ENCODE peak calls at places on chromosomes 1 and 21, in nine cellular contexts. Y is GM04504; F is hepatocyte; H is HuH-7; R is ascending aorta; V is fibroblast of the aortic adventitia; N is SK-N-SH; B is HL-60; U is CD8-positive, alpha-beta T cell. T is an unnamed sample.

GRCh38 chr1:166673722-166674121 is 165.6 kb upstream of the POGK start:
- DNase-seq in Y (no peak), F (no peak), H (no peak), R (no peak), V (no peak), N (no peak), B (no peak), U (no peak), T (no peak)

GRCh38 chr1:205602118-205602517 is 29.7 kb downstream of the ELK4 start:
- DNase-seq in Y (no peak), F (no peak), H (no peak), R (no peak), V (no peak), N (no peak), B (no peak), U (no peak), T (no peak)

GRCh38 chr1:54805981-54806381 is 4.9 kb upstream of the TTC22 start:
- DNase-seq in Y (no peak), F (no peak), H (no peak), R (peak; percentile 38), V (no peak), N (no peak), B (no peak), U (no peak), T (no peak)

GRCh38 chr21:42731264-42732032 is 78.0 kb downstream of the PDE9A start:
- DNase-seq in Y (no peak), F (peak; percentile 75), H (no peak), R (no peak), V (no peak), N (no peak), B (no peak), U (no peak), T (no peak)

GRCh38 chr1:152167835-152168534 is 9.0 kb upstream of the RPTN start:
- DNase-seq in Y (peak; percentile 86), F (no peak), H (no peak), R (no peak), V (peak; percentile 74), N (no peak), B (peak; percentile 30), U (no peak), T (peak; percentile 94)

GRCh38 chr1:60265560-60266535 is 192.3 kb upstream of the C1orf87 start:
- DNase-seq in Y (no peak), F (no peak), H (peak; percentile 28), R (no peak), V (peak; percentile 59), N (no peak), B (no peak), U (no peak), T (no peak)

GRCh38 chr1:220874201-220874655 is 5.0 kb upstream of the HLX start:
- DNase-seq in Y (no peak), F (peak; percentile 69), H (peak; percentile 73), R (peak; percentile 69), V (peak; percentile 79), N (peak; percentile 75), B (peak; percentile 59), U (no peak), T (peak; percentile 57)

GRCh38 chr1:183215076-183215720 is 29.1 kb downstream of the LAMC2 start:
- DNase-seq in Y (no peak), F (no peak), H (no peak), R (peak; percentile 50), V (no peak), N (no peak), B (no peak), U (no peak), T (no peak)

GRCh38 chr1:32195531-32195930 is 4.9 kb upstream of the CCDC28B start:
- DNase-seq in Y (no peak), F (no peak), H (no peak), R (no peak), V (no peak), N (no peak), B (no peak), U (no peak), T (no peak)

GRCh38 chr1:23330846-23331245 is 13.2 kb downstream of the HNRNPR start:
- DNase-seq in Y (no peak), F (no peak), H (no peak), R (no peak), V (no peak), N (no peak), B (no peak), U (no peak), T (no peak)

GRCh38 chr1:20302093-20302471 is 11.4 kb downstream of the VWA5B1 start:
- DNase-seq in Y (no peak), F (no peak), H (no peak), R (no peak), V (peak; percentile 30), N (no peak), B (no peak), U (no peak), T (no peak)

GRCh38 chr1:240319998-240320397 is 228.3 kb downstream of the FMN2 start:
- DNase-seq in Y (no peak), F (no peak), H (no peak), R (no peak), V (no peak), N (no peak), B (no peak), U (no peak), T (no peak)

GRCh38 chr1:44501022-44501910 is 96.2 kb downstream of the RNF220 start:
- DNase-seq in Y (no peak), F (no peak), H (peak; percentile 27), R (no peak), V (peak; percentile 11), N (no peak), B (no peak), U (no peak), T (no peak)

GRCh38 chr1:18322353-18323032 is 158.2 kb upstream of the KLHDC7A start:
- DNase-seq in Y (no peak), F (peak; percentile 16), H (peak; percentile 36), R (no peak), V (no peak), N (peak; percentile 58), B (no peak), U (no peak), T (no peak)

GRCh38 chr1:73673980-73674379 is 524.0 kb downstream of the LRRIQ3 start:
- DNase-seq in Y (peak; percentile 0), F (no peak), H (no peak), R (no peak), V (no peak), N (no peak), B (no peak), U (no peak), T (no peak)

GRCh38 chr1:26469558-26469957 is 2.7 kb upstream of the HMGN2 start:
- DNase-seq in Y (no peak), F (no peak), H (no peak), R (no peak), V (no peak), N (no peak), B (no peak), U (no peak), T (no peak)

GRCh38 chr21:45364464-45365185 is 40.3 kb upstream of the COL18A1 start:
- DNase-seq in Y (peak; percentile 48), F (no peak), H (no peak), R (peak; percentile 82), V (peak; percentile 91), N (no peak), B (no peak), U (no peak), T (no peak)

GRCh38 chr1:7592120-7592798 is 178.8 kb upstream of the VAMP3 start:
- DNase-seq in Y (no peak), F (no peak), H (no peak), R (peak; percentile 31), V (no peak), N (no peak), B (no peak), U (no peak), T (no peak)

GRCh38 chr1:3349161-3349967 is 105.1 kb upstream of the ARHGEF16 start:
- DNase-seq in Y (no peak), F (peak; percentile 77), H (peak; percentile 96), R (no peak), V (peak; percentile 17), N (no peak), B (no peak), U (no peak), T (no peak)

GRCh38 chr1:39575191-39576015 is 1.2 kb downstream of the PABPC4 start:
- DNase-seq in Y (no peak), F (peak; percentile 69), H (no peak), R (peak; percentile 83), V (peak; percentile 57), N (peak; percentile 76), B (peak; percentile 25), U (peak; percentile 57), T (no peak)

GRCh38 chr21:16536661-16537359 is 807.0 kb downstream of the USP25 start:
- DNase-seq in Y (no peak), F (no peak), H (no peak), R (no peak), V (peak; percentile 76), N (no peak), B (no peak), U (no peak), T (no peak)

GRCh38 chr1:156384007-156384406 is 15.0 kb downstream of the RHBG start:
- DNase-seq in Y (no peak), F (no peak), H (no peak), R (no peak), V (no peak), N (no peak), B (peak; percentile 64), U (no peak), T (no peak)

GRCh38 chr1:116950497-116951174 is 40.9 kb downstream of the PTGFRN start:
- DNase-seq in Y (no peak), F (no peak), H (no peak), R (no peak), V (peak; percentile 70), N (no peak), B (no peak), U (no peak), T (no peak)

GRCh38 chr1:7641587-7642417 is 129.3 kb upstream of the VAMP3 start:
- DNase-seq in Y (no peak), F (no peak), H (no peak), R (no peak), V (no peak), N (no peak), B (no peak), U (no peak), T (no peak)

GRCh38 chr1:44354268-44354839 is 703 bp downstream of the ERI3 start:
- DNase-seq in Y (no peak), F (peak; percentile 24), H (no peak), R (no peak), V (peak; percentile 35), N (no peak), B (no peak), U (no peak), T (no peak)

GRCh38 chr1:38336308-38336707 is 289.7 kb upstream of the POU3F1 start:
- DNase-seq in Y (no peak), F (no peak), H (no peak), R (no peak), V (no peak), N (no peak), B (no peak), U (no peak), T (no peak)

GRCh38 chr1:179788259-179788658 is 45.2 kb downstream of the FAM163A start:
- DNase-seq in Y (no peak), F (no peak), H (no peak), R (no peak), V (no peak), N (peak; percentile 31), B (no peak), U (no peak), T (no peak)

GRCh38 chr1:115373305-115373704 is 35.3 kb upstream of the NGF start:
- DNase-seq in Y (peak; percentile 82), F (no peak), H (no peak), R (no peak), V (peak; percentile 42), N (no peak), B (peak; percentile 44), U (no peak), T (no peak)

GRCh38 chr1:34591751-34592629 is 162.9 kb upstream of the GJB5 start:
- DNase-seq in Y (no peak), F (no peak), H (peak; percentile 5), R (no peak), V (peak; percentile 11), N (no peak), B (no peak), U (no peak), T (no peak)